ENCODE peak calls at places on chromosomes 13 and 19, in four cellular contexts. Q is adrenal gland, X is Panc1, R is GM23338. I is an unnamed sample. For H3K4me1, the result is how much of the 10 kb centered on the place peaks cover.

GRCh38 chr19:15400521-15401396 is 18.0 kb downstream of the AKAP8L start:
- DNase-seq in R (no peak), X (no peak), Q (no peak), I (no peak)

GRCh38 chr13:55345197-55345596 is 1795.5 kb upstream of the PRR20A start:
- DNase-seq in Q (no peak), X (no peak), R (no peak), I (no peak)

GRCh38 chr19:2962018-2962670 is 15.2 kb upstream of the TLE6 start:
- DNase-seq in X (no peak), Q (peak), R (peak), I (peak)

GRCh38 chr13:91661692-91662490 is 263.5 kb downstream of the GPC5 start:
- DNase-seq in Q (no peak), R (no peak), X (no peak), I (no peak)

GRCh38 chr13:74975122-74975521 is 506.8 kb downstream of the TBC1D4 start:
- DNase-seq in Q (no peak), R (no peak), X (no peak), I (no peak)

GRCh38 chr19:38547446-38547845 is 70.3 kb downstream of the MAP4K1 start:
- DNase-seq in Q (no peak), X (no peak), R (no peak), I (no peak)

GRCh38 chr13:51822106-51822840 is 18.3 kb upstream of the DHRS12 start:
- DNase-seq in X (no peak), Q (no peak), R (no peak), I (no peak)

GRCh38 chr19:48403606-48404005 is 10.1 kb downstream of the GRIN2D start:
- DNase-seq in R (peak), X (no peak), Q (peak), I (peak)

GRCh38 chr19:7120499-7120898 is 51.0 kb downstream of the ZNF557 start:
- DNase-seq in Q (no peak), R (no peak), X (no peak), I (no peak)

GRCh38 chr13:97540696-97541095 is 106.7 kb downstream of the RAP2A start:
- DNase-seq in X (no peak), R (no peak), Q (no peak), I (peak)

GRCh38 chr13:109700176-109700575 is 86.2 kb downstream of the IRS2 start:
- DNase-seq in R (no peak), Q (peak), X (no peak), I (peak)

GRCh38 chr19:21947775-21948174 is 63.0 kb downstream of the ZNF208 start:
- DNase-seq in X (no peak), R (peak), Q (no peak), I (peak)

GRCh38 chr19:10912619-10913018 is 15.8 kb downstream of the YIPF2 start:
- DNase-seq in R (no peak), Q (no peak), X (no peak), I (no peak)

GRCh38 chr19:53908106-53908932 is 759 bp upstream of the CACNG7 start:
- DNase-seq in R (peak), Q (peak), X (no peak), I (peak)

GRCh38 chr19:35812220-35813042 is at the start of gene PRODH2:
- DNase-seq in Q (no peak), X (no peak), R (no peak), I (no peak)

GRCh38 chr19:6260912-6261636 is 18.7 kb downstream of the MLLT1 start:
- DNase-seq in R (peak), X (no peak), Q (no peak), I (no peak)

GRCh38 chr13:57673197-57673596 is 41.7 kb downstream of the PCDH17 start:
- DNase-seq in X (no peak), Q (no peak), R (peak), I (no peak)

GRCh38 chr19:22532388-22533310 is 101.5 kb upstream of the ZNF492 start:
- DNase-seq in R (no peak), X (no peak), Q (no peak), I (peak)

GRCh38 chr19:13255719-13256059 is 105.5 kb downstream of the IER2 start:
- DNase-seq in R (no peak), X (no peak), Q (no peak), I (no peak)

GRCh38 chr19:13255041-13255718 is 105.0 kb downstream of the IER2 start:
- DNase-seq in R (no peak), Q (no peak), X (no peak), I (no peak)

GRCh38 chr19:13256918-13257317 is 106.7 kb downstream of the IER2 start:
- DNase-seq in X (no peak), R (no peak), Q (no peak), I (no peak)

GRCh38 chr19:13262450-13262849 is 112.2 kb downstream of the IER2 start:
- DNase-seq in Q (no peak), X (peak), R (peak), I (peak)

GRCh38 chr19:13260883-13261653 is 110.9 kb downstream of the IER2 start:
- DNase-seq in Q (peak), X (peak), R (no peak), I (no peak)
- H3K27ac ChIP-seq in Q (no peak), X (no peak), R (no peak), I (no peak)

GRCh38 chr19:33690461-33691427 is 69.0 kb downstream of the CHST8 start:
- DNase-seq in Q (no peak), R (no peak), X (no peak), I (no peak)
- TF ChIP-seq CTCF in Q (no peak), R (no peak), X (no peak), I (no peak)

DNA sequence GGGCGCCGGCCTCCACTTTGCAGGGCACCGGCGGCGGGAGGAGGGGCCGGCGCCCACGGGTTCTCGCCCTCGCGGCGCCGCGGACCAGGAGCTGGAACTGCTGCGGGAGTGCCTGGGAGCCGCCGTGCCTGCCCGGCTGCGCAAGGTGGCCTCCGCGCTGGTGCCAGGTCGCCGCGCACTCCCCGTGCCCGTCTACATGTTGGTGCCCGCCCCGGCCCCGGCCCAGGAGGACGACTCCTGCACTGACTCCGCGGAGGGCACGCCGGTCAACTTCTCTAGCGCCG is 11.8 kb downstream of the C19orf25 start:
- DNase-seq in R (no peak), X (no peak), Q (no peak), I (no peak)
- H3K4me1 ChIP-seq in R (under half), X (under half), Q (under half), I (under half)

DNA sequence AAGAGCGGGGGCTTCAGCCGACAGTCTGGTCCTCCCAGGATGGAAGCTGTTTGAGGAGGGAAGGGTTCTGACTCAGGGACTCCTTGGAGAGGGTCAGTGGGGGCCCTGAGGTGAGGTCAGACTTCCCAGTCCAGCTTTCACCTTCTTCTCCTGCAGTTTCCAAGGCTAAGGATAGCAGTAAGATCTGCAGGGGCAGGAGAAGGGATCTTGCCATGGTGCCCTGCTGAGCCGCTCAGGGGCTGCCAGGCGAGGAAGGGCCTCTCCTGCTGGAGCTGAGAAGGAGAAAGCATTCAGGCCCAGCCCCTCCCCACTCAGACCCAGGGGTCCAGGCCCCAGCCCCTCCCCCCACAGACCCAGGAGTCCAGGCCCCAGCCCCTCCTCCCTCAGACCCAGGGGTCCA is 1.5 kb downstream of the KLK7 start:
- DNase-seq in Q (no peak), X (no peak), R (no peak), I (no peak)
- H3K27ac ChIP-seq in Q (no peak), X (no peak), R (no peak), I (no peak)

GRCh38 chr13:30165791-30166190 is 141.6 kb downstream of the KATNAL1 start:
- DNase-seq in R (peak), X (no peak), Q (no peak), I (peak)
- TF ChIP-seq CTCF in R (peak), X (no peak), Q (no peak), I (peak)

DNA sequence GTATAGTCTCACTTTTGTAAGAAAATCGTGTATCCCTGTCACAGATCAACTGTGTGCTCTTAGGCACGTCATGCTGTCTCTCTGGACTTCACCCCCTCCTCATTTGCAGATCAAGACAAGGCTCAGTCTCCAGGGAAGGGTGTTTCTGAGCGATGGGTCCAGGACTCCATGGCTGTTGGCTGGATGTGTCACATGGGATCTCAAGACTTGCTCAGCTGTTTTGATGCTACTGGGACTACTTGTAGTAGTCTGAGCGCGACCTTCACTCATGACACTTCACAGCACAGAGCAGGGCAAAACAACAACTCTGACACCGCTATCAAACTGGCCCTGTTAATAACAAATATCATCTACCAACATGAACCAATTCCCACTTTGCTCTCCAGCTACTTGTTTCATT is 36.2 kb downstream of the SMAD9 start:
- DNase-seq in R (no peak), X (no peak), Q (no peak), I (no peak)
- H3K4me1 ChIP-seq in R (under half), X (under half), Q (under half), I (under half)